ENCODE peak calls at places on chromosomes 2 and 18, in eight cellular contexts. J is lung, X is foreskin fibroblast, G is lower leg skin, B is transverse colon, T is SJSA1, K is T-helper 17 cell, Z is C1 segment of cervical spinal cord. E is an unnamed sample.
A peak's percentile ranks its signal among the peaks of the same experiment; 100 is the strongest.

GRCh38 chr2:162123806-162124758 is 28.0 kb downstream of the GCG start:
- DNase-seq in J (no peak), X (peak; percentile 76), G (no peak), B (no peak), T (peak; percentile 37), K (no peak), Z (no peak), E (no peak)

GRCh38 chr18:2988041-2988794 is 24.7 kb downstream of the LPIN2 start:
- DNase-seq in J (no peak), X (peak; percentile 76), G (no peak), B (no peak), T (peak; percentile 46), K (no peak), Z (no peak), E (no peak)

GRCh38 chr2:85775406-85776381 is 21.9 kb downstream of the ATOH8 start:
- DNase-seq in J (no peak), X (no peak), G (no peak), B (no peak), T (no peak), K (no peak), Z (no peak), E (no peak)

GRCh38 chr18:36758623-36759022 is 70.2 kb downstream of the TPGS2 start:
- DNase-seq in J (no peak), X (peak; percentile 49), G (no peak), B (no peak), T (no peak), K (no peak), Z (no peak), E (no peak)

GRCh38 chr2:118190365-118190916 is 102.2 kb downstream of the INSIG2 start:
- DNase-seq in J (no peak), X (no peak), G (no peak), B (no peak), T (no peak), K (no peak), Z (no peak), E (no peak)

GRCh38 chr2:138515084-138515483 is 13.5 kb downstream of the SPOPL start:
- DNase-seq in J (no peak), X (no peak), G (no peak), B (no peak), T (no peak), K (no peak), Z (no peak), E (no peak)

GRCh38 chr2:70979626-70980025 is 1.2 kb downstream of the ANKRD53 start:
- DNase-seq in J (no peak), X (no peak), G (peak; percentile 83), B (no peak), T (no peak), K (no peak), Z (no peak), E (no peak)

GRCh38 chr2:231380991-231381847 is 14.3 kb upstream of the B3GNT7 start:
- DNase-seq in J (no peak), X (no peak), G (no peak), B (no peak), T (no peak), K (no peak), Z (no peak), E (no peak)

GRCh38 chr2:95372845-95373244 is 29.7 kb upstream of the FAHD2A start:
- DNase-seq in J (no peak), X (no peak), G (peak; percentile 43), B (no peak), T (no peak), K (no peak), Z (no peak), E (no peak)

GRCh38 chr2:30721241-30721640 is 86.0 kb downstream of the CAPN13 start:
- DNase-seq in J (peak; percentile 25), X (no peak), G (peak; percentile 72), B (no peak), T (no peak), K (no peak), Z (no peak), E (no peak)

GRCh38 chr2:16546128-16546754 is 119.4 kb downstream of the CYRIA start:
- DNase-seq in J (no peak), X (no peak), G (no peak), B (no peak), T (peak; percentile 19), K (no peak), Z (no peak), E (no peak)

GRCh38 chr2:217142649-217143266 is 282.9 kb upstream of the TNP1 start:
- DNase-seq in J (no peak), X (peak; percentile 69), G (no peak), B (peak; percentile 10), T (peak; percentile 42), K (no peak), Z (no peak), E (no peak)

E was measured in T-helper 22 cell.